ENCODE peak calls at places on chromosomes 13 and 19, in four cellular contexts. X, T, L and I are unnamed samples.

GRCh38 chr13:25939961-25940687 is 111.7 kb downstream of the SHISA2 start:
- DNase-seq in X (no peak), T (no peak), L (no peak), I (no peak)

GRCh38 chr19:14035706-14036105 is 4.1 kb downstream of the IL27RA start:
- DNase-seq in T (no peak), X (no peak), L (no peak), I (no peak)

GRCh38 chr19:13784731-13785452 is 10.4 kb upstream of the ZSWIM4 start:
- DNase-seq in X (peak; percentile 72), T (no peak), L (peak; percentile 78), I (no peak)

GRCh38 chr19:55386515-55386947 is 799 bp downstream of the RPL28 start:
- DNase-seq in L (no peak), T (no peak), X (no peak), I (no peak)

GRCh38 chr13:112182831-112183543 is 116.0 kb downstream of the SOX1 start:
- DNase-seq in L (no peak), X (no peak), T (no peak), I (peak; percentile 38)

GRCh38 chr13:55244991-55245644 is 1895.6 kb upstream of the PRR20A start:
- DNase-seq in L (no peak), T (no peak), X (no peak), I (no peak)

GRCh38 chr13:31731923-31732322 is 7.4 kb upstream of the RXFP2 start:
- DNase-seq in T (no peak), L (no peak), X (no peak), I (no peak)

GRCh38 chr13:26951581-26952177 is 191.1 kb upstream of the GPR12 start:
- DNase-seq in T (no peak), X (no peak), L (no peak), I (no peak)

GRCh38 chr19:15316498-15316897 is 15.8 kb downstream of the BRD4 start:
- DNase-seq in X (no peak), L (no peak), T (no peak), I (no peak)

GRCh38 chr19:29724102-29724641 is 9.1 kb upstream of the C19orf12 start:
- DNase-seq in T (no peak), X (no peak), L (peak; percentile 35), I (no peak)

DNA sequence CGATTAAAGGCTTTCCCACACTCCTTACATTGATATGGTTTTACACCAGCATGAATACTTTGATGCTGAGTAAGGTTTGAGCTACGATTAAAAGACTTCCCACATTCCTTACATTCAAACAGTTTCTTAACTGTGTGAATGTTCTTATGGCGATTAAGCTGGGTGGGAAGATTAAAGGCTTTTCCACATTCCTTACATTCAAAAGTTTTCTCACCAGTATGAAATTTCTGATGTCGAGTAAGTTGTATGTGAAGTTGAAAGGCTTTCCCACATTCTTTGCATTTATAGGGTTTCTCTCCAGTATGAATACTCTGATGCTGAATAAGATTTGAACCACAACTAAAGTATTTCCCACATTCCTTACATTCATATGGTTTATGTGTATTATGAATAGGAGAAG is 20.0 kb downstream of the ZNF780B start:
- DNase-seq in L (no peak), T (no peak), X (no peak), I (no peak)
- TF ChIP-seq CTCF in L (no peak), T (no peak), X (no peak), I (no peak)

DNA sequence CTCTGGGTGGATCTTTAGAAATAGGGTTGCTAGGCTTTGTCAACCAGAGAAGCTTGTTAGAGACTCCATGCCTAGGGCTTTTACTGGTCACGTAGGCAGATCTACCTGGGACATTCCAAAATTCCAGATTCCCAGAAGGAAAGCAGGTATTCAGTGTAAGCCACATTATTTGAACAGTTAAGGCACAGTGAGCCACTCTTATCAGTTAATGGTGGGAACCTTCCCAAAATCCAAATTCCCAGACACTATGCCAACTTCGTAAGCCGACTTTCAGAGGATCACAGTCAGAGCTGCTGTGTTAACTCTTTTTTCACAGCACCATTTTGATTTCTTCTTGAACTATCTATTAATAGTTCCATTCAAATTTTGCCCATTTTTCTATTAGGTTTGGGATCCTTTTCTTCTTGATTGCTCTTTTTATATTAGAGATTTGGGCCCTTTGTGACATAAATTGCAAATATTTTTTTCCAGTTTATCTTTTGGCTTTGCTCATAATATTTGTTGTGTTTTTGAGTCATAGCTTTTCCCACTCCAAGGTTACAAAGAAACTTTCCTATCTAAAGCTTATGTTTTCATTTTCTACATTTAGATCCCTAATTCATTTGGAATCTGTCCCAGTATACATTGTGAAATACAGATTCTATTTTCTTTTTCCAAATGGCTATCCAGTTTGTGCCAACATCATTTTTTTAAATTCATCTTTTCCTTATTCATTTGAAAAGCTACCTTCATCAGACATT is 77.3 kb downstream of the DHRS12 start:
- DNase-seq in L (no peak), X (no peak), T (no peak), I (no peak)
- H3K27ac ChIP-seq in L (no peak overlapping the region), X (peak overlapping the region; percentile 50), T (no peak overlapping the region), I (no peak overlapping the region)

DNA sequence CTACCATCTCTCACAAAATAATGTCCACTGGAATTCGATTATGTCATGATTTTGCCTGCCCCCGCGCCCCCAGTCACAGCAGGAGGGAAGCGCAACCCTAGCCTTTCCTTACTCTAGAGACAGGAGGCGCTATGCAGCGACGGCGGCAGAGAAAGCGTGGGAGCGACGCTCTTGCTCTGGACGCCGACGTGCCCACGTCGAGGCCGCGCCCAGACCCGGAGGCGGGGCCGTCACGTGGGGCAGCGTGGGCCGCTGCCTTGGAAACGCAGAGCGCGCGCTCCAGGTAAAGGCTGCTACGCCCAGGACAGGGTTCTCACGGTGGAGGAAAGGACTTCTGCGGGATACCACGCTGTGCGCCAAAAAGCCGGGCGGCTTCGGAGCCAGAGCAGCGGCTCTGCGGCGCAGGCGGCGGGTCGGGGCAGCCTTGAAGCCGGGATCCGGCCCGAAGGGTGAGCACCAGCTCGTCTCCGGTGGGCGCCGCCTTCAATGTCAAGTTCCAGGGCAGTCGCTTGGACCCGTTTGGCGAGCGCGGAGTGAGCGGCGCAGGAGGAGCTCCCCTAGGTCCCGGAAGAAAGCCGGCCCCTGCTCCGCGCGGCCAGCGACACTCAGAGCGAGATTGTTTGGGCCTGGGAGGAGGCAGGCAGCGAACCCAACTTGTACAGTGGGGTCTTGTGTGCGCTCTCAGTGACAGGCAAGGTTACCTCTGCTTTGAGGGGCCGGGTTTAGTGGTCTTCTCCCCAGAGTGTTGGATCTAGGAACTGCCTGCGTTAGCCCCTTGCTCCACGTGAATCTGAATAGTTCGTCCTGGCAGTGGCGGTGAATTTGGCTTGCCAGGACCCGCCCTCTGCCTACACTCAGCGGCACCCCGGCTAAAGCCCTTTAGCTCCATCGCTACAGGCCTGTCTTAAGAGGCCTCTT is 121.7 kb downstream of the MRPL57 start:
- DNase-seq in L (peak; percentile 82), T (peak; percentile 64), X (peak; percentile 80), I (peak; percentile 77)
- TF ChIP-seq CTCF in L (peak; percentile 94), T (peak; percentile 62), X (peak; percentile 80), I (peak; percentile 73)

GRCh38 chr13:77829963-77830362 is 88.7 kb downstream of the EDNRB start:
- DNase-seq in T (no peak), X (no peak), L (no peak), I (no peak)

GRCh38 chr13:77831870-77832269 is 86.8 kb downstream of the EDNRB start:
- DNase-seq in L (no peak), T (no peak), X (no peak), I (no peak)

GRCh38 chr13:77836423-77836822 is 82.2 kb downstream of the EDNRB start:
- DNase-seq in T (no peak), L (no peak), X (no peak), I (no peak)

GRCh38 chr13:77832339-77833100 is 86.1 kb downstream of the EDNRB start:
- DNase-seq in T (no peak), X (no peak), L (no peak), I (no peak)

DNA sequence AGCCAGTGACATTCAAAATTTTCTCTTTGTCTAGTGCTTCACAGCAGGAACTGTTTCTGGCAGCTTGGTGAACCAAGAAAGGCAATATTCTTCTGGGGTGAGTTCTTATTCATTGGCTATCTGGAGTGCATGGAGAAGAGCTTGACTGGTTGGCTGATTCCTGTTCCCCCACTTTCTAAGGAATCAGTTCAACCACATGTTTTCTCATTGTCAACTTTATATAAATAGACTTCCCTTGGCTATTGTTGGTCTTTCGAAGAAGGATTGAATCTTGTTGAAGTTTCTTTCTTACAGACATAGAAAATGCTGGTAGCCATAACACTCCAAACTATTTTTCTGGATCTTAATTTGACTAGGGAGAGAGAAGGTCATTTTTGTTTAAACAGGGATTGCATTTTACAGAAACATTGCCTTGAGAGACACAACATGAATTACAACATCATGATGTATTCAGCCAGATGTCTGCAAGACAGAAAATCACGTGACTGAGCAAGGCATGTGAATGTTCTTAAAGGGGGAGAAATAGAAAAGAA is 85.2 kb downstream of the EDNRB start:
- DNase-seq in X (peak; percentile 24), T (no peak), L (no peak), I (no peak)
- H3K27ac ChIP-seq in X (no peak overlapping the region), T (no peak overlapping the region), L (no peak overlapping the region), I (no peak overlapping the region)

DNA sequence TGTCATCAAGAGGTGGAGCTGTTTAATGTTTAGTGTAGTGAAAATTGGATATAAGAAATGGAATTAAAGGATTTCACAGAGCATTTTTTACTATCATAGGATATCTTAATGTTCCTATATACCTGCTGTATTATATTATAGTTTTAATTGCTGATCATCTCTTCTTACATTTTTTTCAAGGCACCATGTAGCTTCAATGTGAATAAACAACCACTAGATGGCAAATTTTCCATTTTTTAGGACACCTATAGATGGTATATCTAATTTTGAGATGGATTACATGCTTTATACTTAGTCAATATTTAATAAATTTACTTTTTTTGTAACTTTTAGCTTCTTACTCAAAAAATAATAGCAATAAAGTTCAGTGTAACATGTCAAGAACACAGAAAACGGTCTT is 9.0 kb upstream of the ATXN8OS start:
- DNase-seq in T (no peak), X (no peak), L (no peak), I (no peak)
- TF ChIP-seq CTCF in T (no peak), X (no peak), L (no peak), I (peak; percentile 51)

GRCh38 chr19:46621191-46622117 is 3.4 kb downstream of the PTGIR start:
- DNase-seq in X (no peak), T (no peak), L (no peak), I (peak; percentile 47)

GRCh38 chr19:46618670-46619231 is 6.1 kb downstream of the PTGIR start:
- DNase-seq in T (no peak), X (no peak), L (no peak), I (no peak)

GRCh38 chr19:46620267-46620666 is 4.6 kb downstream of the PTGIR start:
- DNase-seq in X (no peak), L (no peak), T (no peak), I (no peak)

GRCh38 chr19:46622118-46622446 is 2.8 kb downstream of the PTGIR start:
- DNase-seq in L (no peak), X (no peak), T (no peak), I (peak; percentile 21)

GRCh38 chr19:46620716-46621115 is 4.2 kb downstream of the PTGIR start:
- DNase-seq in L (no peak), T (no peak), X (no peak), I (no peak)
- H3K27ac ChIP-seq in L (no peak overlapping the region), T (no peak overlapping the region), X (peak overlapping the region; percentile 90), I (no peak overlapping the region)